ENCODE peak calls at places on chromosomes 16 and 17, in seven cellular contexts. Z is NCI-H2029 treated with DMSO at 0.1 percent for 48 hours; E is stimulated activated CD4-positive, alpha-beta T cell treated with anti-CD3 and anti-CD28 coated beads, TNF-alpha, amount 100 ng/mL, for 1 hour; K is activated naive CD8-positive, alpha-beta T cell treated with anti-CD3 and anti-CD28 coated beads, Interleukin-2, amount 50 U/mL, for 16 hours; R is NCI-H1105 treated with DMSO at 0.1 percent for 48 hours; X is WTC11; Q is tibial nerve. F is an unnamed sample.

GRCh38 chr16:56866955-56867830 is 2.2 kb downstream of the SLC12A3 start:
- DNase-seq in Z (peak), E (peak), K (no peak), R (peak), X (no peak), Q (peak), F (no peak)

GRCh38 chr17:2076461-2076984 is 21.6 kb downstream of the HIC1 start:
- DNase-seq in Z (no peak), E (no peak), K (no peak), R (no peak), X (no peak), Q (no peak), F (no peak)

GRCh38 chr16:78183437-78183836 is 84.0 kb downstream of the WWOX start:
- DNase-seq in Z (no peak), E (no peak), K (no peak), R (no peak), X (no peak), Q (no peak), F (no peak)

GRCh38 chr16:68005786-68006286 is 6.6 kb upstream of the DPEP2 start:
- DNase-seq in Z (no peak), E (peak), K (no peak), R (no peak), X (no peak), Q (peak), F (no peak)

GRCh38 chr17:75927286-75927922 is 13.4 kb downstream of the FBF1 start:
- DNase-seq in Z (no peak), E (no peak), K (no peak), R (no peak), X (peak), Q (no peak), F (no peak)

GRCh38 chr16:2708290-2708639 is 11.8 kb downstream of the PRSS27 start:
- DNase-seq in Z (no peak), E (no peak), K (no peak), R (no peak), X (no peak), Q (no peak), F (no peak)

GRCh38 chr16:321532-321931 is 31.0 kb downstream of the AXIN1 start:
- DNase-seq in Z (no peak), E (no peak), K (no peak), R (no peak), X (no peak), Q (no peak), F (no peak)

GRCh38 chr17:33175565-33175964 is 117.5 kb downstream of the ASIC2 start:
- DNase-seq in Z (no peak), E (no peak), K (no peak), R (no peak), X (no peak), Q (no peak), F (no peak)